ENCODE peak calls at places on chromosomes 7 and 10, in five cellular contexts. P is A549; Y is aorta; N is GM12878; F is stimulated activated naive CD8-positive, alpha-beta T cell treated with anti-CD3 and anti-CD28 coated beads, Interleukin-15, amount 100 ng/mL, for 72 hours. M is an unnamed sample.

GRCh38 chr10:123573236-123574147 is 92.7 kb upstream of the GPR26 start:
- ATAC-seq in F (peak), N (peak), P (peak), Y (peak), M (peak)

GRCh38 chr10:72059843-72060822 is 28.2 kb downstream of the SPOCK2 start:
- ATAC-seq in P (no peak), Y (no peak), N (peak), F (peak), M (peak)

GRCh38 chr7:111755388-111755787 is 193.1 kb upstream of the IMMP2L start:
- ATAC-seq in Y (no peak), N (no peak), P (no peak), F (no peak), M (no peak)

GRCh38 chr7:28142650-28143049 is 37.9 kb downstream of the JAZF1 start:
- ATAC-seq in N (peak), Y (no peak), P (no peak), F (peak), M (no peak)

GRCh38 chr10:128221787-128222186 is 95.6 kb upstream of the MKI67 start:
- ATAC-seq in F (no peak), Y (no peak), P (no peak), N (no peak), M (no peak)

GRCh38 chr7:56174346-56175085 is 58.3 kb upstream of the NUPR2 start:
- ATAC-seq in N (no peak), Y (peak), F (peak), P (no peak), M (peak)

GRCh38 chr10:91286572-91286971 is 66.1 kb downstream of the PCGF5 start:
- ATAC-seq in F (no peak), Y (no peak), N (no peak), P (no peak), M (no peak)

GRCh38 chr7:88402529-88402928 is 95.8 kb upstream of the STEAP4 start:
- ATAC-seq in N (no peak), Y (no peak), F (no peak), P (no peak), M (no peak)

GRCh38 chr10:99419688-99420087 is 10.7 kb downstream of the GOT1 start:
- ATAC-seq in P (peak), N (no peak), Y (no peak), F (no peak), M (no peak)

GRCh38 chr10:47261121-47261520 is 38.9 kb upstream of the GDF10 start:
- ATAC-seq in F (peak), P (no peak), N (peak), Y (no peak), M (peak)

GRCh38 chr7:79868010-79868409 is 266.6 kb upstream of the GNAI1 start:
- ATAC-seq in P (no peak), F (no peak), Y (no peak), N (no peak), M (no peak)

GRCh38 chr7:135801877-135802276 is 53.3 kb upstream of the FAM180A start:
- ATAC-seq in N (no peak), P (no peak), Y (no peak), F (no peak), M (no peak)

GRCh38 chr10:99630439-99630838 is 10.2 kb upstream of the SLC25A28 start:
- ATAC-seq in Y (no peak), P (peak), F (peak), N (peak), M (no peak)